ENCODE peak calls at places on chromosomes 4 and X, in nine cellular contexts. A is fibroblast of lung, Y is spleen, C is lower lobe of right lung, K is Peyer's patch, W is neural progenitor cell, O is OCI-LY7, Q is endodermal cell, R is A549. U is an unnamed sample.

GRCh38 chr4:8689741-8690140 is 97.2 kb downstream of the CPZ start:
- DNase-seq in R (no peak), Q (peak; percentile 37), C (no peak), W (no peak), A (no peak), Y (peak; percentile 66), O (no peak), K (no peak), U (no peak)

GRCh38 chr4:46993075-46994006 is at the start of gene GABRA4:
- DNase-seq in K (peak; percentile 48), A (peak; percentile 26), R (no peak), C (no peak), Q (peak; percentile 80), W (peak; percentile 55), Y (no peak), O (no peak), U (no peak)

GRCh38 chr4:112118742-112119357 is 26.4 kb upstream of the FAM241A start:
- DNase-seq in W (no peak), O (no peak), A (no peak), C (no peak), Y (no peak), Q (no peak), K (no peak), R (no peak), U (no peak)

GRCh38 chr4:179116011-179116410 is 1673.8 kb upstream of the AGA start:
- DNase-seq in O (no peak), W (no peak), R (no peak), C (no peak), A (peak; percentile 77), K (no peak), Q (no peak), Y (no peak), U (no peak)

GRCh38 chr4:4693258-4693657 is 151.4 kb upstream of the STX18 start:
- DNase-seq in O (no peak), C (no peak), K (no peak), A (peak; percentile 14), Q (no peak), W (no peak), R (no peak), Y (no peak), U (no peak)

GRCh38 chr4:110854021-110854678 is 231.3 kb upstream of the PITX2 start:
- DNase-seq in Y (no peak), C (no peak), R (peak; percentile 2), Q (no peak), A (peak; percentile 93), K (no peak), O (no peak), W (no peak), U (peak; percentile 60)

GRCh38 chr4:185721949-185722316 is 90.1 kb downstream of the SORBS2 start:
- DNase-seq in Q (no peak), C (no peak), A (no peak), O (no peak), W (no peak), Y (no peak), R (no peak), K (no peak), U (no peak)

GRCh38 chr4:177696438-177696966 is 254.3 kb upstream of the AGA start:
- DNase-seq in Y (no peak), C (no peak), A (peak; percentile 5), W (peak; percentile 37), K (no peak), Q (peak; percentile 66), O (no peak), R (peak; percentile 1), U (no peak)

GRCh38 chr4:128525939-128526630 is 238.5 kb upstream of the PGRMC2 start:
- DNase-seq in A (peak; percentile 56), K (no peak), Q (no peak), O (no peak), Y (no peak), W (no peak), R (no peak), C (no peak), U (peak; percentile 62)

GRCh38 chr4:93749351-93749761 is 79.2 kb upstream of the ATOH1 start:
- DNase-seq in Y (no peak), C (no peak), K (no peak), W (no peak), Q (no peak), R (no peak), O (no peak), A (no peak), U (no peak)

GRCh38 chr4:77827343-77827742 is 8.2 kb upstream of the CNOT6L start:
- DNase-seq in W (no peak), O (peak; percentile 91), K (no peak), R (no peak), Q (no peak), C (no peak), Y (no peak), A (no peak), U (no peak)

GRCh38 chrX:115499112-115499805 is 61.7 kb upstream of the PLS3 start:
- DNase-seq in R (no peak), A (no peak), K (no peak), O (no peak), W (no peak), C (no peak), Q (no peak), Y (no peak), U (no peak)

GRCh38 chr4:156606444-156607197 is 365.0 kb downstream of the PDGFC start:
- DNase-seq in R (no peak), O (no peak), W (no peak), Y (no peak), Q (no peak), C (no peak), K (no peak), A (peak; percentile 99), U (no peak)

DNA sequence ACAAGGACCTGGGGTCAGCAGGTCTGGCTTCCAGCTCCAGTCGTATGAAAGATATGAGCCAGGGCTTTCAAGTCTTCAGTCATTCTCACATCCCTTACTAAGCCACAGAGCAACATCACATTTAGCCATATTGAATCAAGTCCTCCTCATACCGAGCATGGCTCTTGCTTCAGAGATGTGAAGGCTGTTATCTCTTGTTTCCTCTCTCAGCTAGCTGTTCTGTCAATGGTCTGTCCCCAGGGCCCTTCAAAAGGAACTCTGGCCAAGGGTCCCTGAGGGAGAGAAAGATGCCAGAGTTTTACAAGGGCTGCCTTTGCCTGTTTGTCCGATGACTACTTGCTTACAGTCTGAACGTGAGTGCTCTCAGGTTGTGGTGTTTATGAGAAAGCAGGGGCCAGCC is 30.5 kb downstream of the DOCK11 start:
- DNase-seq in O (no peak), W (no peak), R (no peak), K (no peak), Q (no peak), Y (no peak), A (no peak), C (no peak), U (no peak)
- H3K27ac ChIP-seq in O (no peak overlapping the region), W (no peak overlapping the region), R (no peak overlapping the region), K (no peak overlapping the region), Q (no peak overlapping the region), Y (peak overlapping the region; percentile 58), A (no peak overlapping the region), C (peak overlapping the region; percentile 6), U (no peak overlapping the region)

DNA sequence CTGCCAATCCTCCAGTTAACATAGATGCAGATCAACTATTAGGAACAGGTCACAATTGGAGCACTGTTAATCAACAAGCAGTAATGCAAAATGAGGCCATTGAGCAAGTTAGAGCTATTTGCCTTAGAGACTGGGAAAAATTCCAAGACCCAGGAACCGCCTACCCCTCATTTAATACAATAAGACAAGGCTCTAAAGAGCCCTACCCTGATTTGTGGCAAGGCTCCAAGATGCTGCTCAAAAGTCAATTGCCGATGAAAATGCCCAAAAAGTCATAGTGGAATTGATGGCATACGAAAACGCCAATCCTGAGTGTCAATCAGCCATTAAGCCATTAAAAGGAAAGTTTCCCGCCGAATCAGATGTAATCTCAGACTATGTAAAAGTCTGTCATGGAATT is 20.5 kb upstream of the TRIM61 start:
- DNase-seq in C (no peak), Q (no peak), W (no peak), R (no peak), Y (no peak), K (no peak), A (no peak), O (no peak), U (no peak)
- H3K27ac ChIP-seq in C (no peak overlapping the region), Q (no peak overlapping the region), W (no peak overlapping the region), R (no peak overlapping the region), Y (no peak overlapping the region), K (no peak overlapping the region), A (no peak overlapping the region), O (no peak overlapping the region), U (no peak overlapping the region)

DNA sequence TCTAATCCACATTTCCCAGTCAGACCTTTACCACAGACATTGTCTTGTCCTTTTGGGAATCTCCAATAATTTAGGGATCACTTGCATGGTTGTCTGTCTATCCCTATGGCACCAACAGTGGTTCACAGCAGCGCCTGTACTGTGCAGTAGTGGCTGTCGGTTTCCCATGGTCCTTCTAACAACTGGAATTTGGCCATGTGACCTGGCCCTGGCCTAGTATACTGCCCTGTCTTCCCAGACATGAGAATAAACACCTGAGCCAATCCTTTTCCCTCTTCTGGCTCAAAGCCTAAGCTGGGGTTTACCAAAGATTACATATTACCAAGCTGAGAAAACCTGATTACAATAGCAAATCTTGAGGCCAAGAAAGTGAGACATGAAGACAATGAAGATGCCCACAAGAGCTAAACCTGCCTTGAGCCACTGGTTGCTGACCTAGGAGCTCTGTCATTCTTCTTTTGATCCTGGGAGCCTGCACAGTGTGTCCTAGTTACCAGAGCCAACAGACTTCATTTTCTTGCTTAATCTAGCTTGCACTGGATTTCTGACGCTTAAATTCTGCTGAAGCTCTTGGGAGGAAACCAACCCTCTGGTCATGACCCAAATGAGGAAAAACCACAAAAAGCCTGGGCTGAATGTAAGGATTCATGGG is 92.1 kb downstream of the SCD5 start:
- DNase-seq in O (no peak), C (no peak), A (peak; percentile 50), W (no peak), K (no peak), Y (no peak), Q (peak; percentile 45), R (no peak), U (no peak)
- H3K27ac ChIP-seq in O (no peak overlapping the region), C (no peak overlapping the region), A (no peak overlapping the region), W (no peak overlapping the region), K (no peak overlapping the region), Y (no peak overlapping the region), Q (no peak overlapping the region), R (no peak overlapping the region), U (no peak overlapping the region)

DNA sequence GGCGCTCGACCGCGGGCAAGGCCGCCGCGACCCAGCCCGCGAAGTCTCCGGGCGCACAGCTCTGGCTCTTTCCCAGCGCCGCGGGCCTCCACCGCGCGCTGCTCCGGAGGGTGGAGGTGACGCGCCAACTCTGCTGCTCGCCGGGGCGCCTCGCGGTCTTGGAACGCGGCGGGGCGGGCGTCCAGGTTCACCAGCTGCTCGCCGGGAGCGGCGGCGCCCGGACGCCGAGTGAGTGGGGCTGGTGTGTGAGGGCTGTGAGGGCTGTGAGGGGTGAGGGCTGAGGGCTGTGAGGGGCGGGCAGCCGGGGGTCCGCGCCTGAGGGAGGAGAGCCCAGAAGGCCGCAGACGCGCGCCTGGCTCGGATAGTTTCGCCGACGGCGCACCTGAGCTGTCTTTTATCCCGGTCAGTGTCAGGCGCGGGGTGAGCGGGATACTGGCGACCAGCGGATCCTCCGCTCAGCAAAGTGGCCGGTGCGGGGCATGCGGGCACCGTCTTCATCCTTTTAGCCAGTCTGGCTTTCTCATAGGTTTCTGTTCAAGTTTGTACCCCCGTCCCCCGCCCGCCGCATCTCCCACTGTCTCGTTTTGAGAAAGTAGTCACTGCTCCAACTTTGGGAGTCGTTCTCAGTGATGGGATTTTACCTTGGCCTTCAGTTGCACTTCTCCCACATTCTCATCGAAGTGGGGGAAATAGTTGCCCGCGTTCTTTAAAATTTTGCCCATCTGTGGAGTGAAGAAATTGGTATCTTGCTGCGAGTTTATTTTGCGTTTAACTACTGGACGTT is 580 bp downstream of the HERC5 start:
- DNase-seq in K (no peak), C (peak; percentile 62), Y (peak; percentile 92), Q (peak; percentile 86), W (peak; percentile 66), O (no peak), A (peak; percentile 38), R (no peak), U (no peak)
- H3K27ac ChIP-seq in K (peak overlapping the region; percentile 78), C (peak overlapping the region; percentile 83), Y (peak overlapping the region; percentile 88), Q (no peak overlapping the region), W (no peak overlapping the region), O (no peak overlapping the region), A (no peak overlapping the region), R (peak overlapping the region; percentile 85), U (no peak overlapping the region)

GRCh38 chr4:2604614-2605013 is 68.2 kb downstream of the FAM193A start:
- DNase-seq in Y (no peak), R (no peak), K (no peak), A (no peak), C (no peak), Q (no peak), O (no peak), W (peak; percentile 53), U (no peak)
- H3K27ac ChIP-seq in Y (no peak overlapping the region), R (no peak overlapping the region), K (no peak overlapping the region), A (no peak overlapping the region), C (no peak overlapping the region), Q (no peak overlapping the region), O (no peak overlapping the region), W (peak overlapping the region; percentile 53), U (no peak overlapping the region)